ENCODE peak calls at places on chromosomes 6 and 20, in six cellular contexts. One of them, this sample, is unnamed.
A peak's percentile ranks its signal among the peaks of the same experiment; 100 is the strongest.

GRCh38 chr6:103273048-103273447 is 1586.7 kb downstream of the HACE1 start:
- DNase-seq in K562: no peak
- DNase-seq in H1: no peak
- DNase-seq in A549: peak; percentile 22
- DNase-seq in endothelial cell of umbilical vein: no peak
- DNase-seq in HepG2: peak; percentile 5
- DNase-seq in this sample: no peak

GRCh38 chr6:50353603-50354002 is 303.9 kb upstream of the DEFB112 start:
- DNase-seq in K562: no peak
- DNase-seq in H1: no peak
- DNase-seq in A549: no peak
- DNase-seq in endothelial cell of umbilical vein: no peak
- DNase-seq in HepG2: no peak
- DNase-seq in this sample: peak; percentile 23

GRCh38 chr6:82786251-82786650 is 279.4 kb downstream of the UBE3D start:
- DNase-seq in K562: no peak
- DNase-seq in H1: no peak
- DNase-seq in A549: no peak
- DNase-seq in endothelial cell of umbilical vein: no peak
- DNase-seq in HepG2: no peak
- DNase-seq in this sample: no peak

GRCh38 chr20:59813948-59814834 is 119.2 kb downstream of the SYCP2 start:
- DNase-seq in K562: no peak
- DNase-seq in H1: peak; percentile 40
- DNase-seq in A549: no peak
- DNase-seq in endothelial cell of umbilical vein: no peak
- DNase-seq in HepG2: no peak
- DNase-seq in this sample: no peak

GRCh38 chr6:145623231-145623630 is 112.1 kb downstream of the EPM2A start:
- DNase-seq in K562: no peak
- DNase-seq in H1: no peak
- DNase-seq in A549: no peak
- DNase-seq in endothelial cell of umbilical vein: no peak
- DNase-seq in HepG2: no peak
- DNase-seq in this sample: no peak

GRCh38 chr20:24943196-24943595 is 5.9 kb upstream of the CST7 start:
- DNase-seq in K562: no peak
- DNase-seq in H1: peak; percentile 14
- DNase-seq in A549: no peak
- DNase-seq in endothelial cell of umbilical vein: no peak
- DNase-seq in HepG2: no peak
- DNase-seq in this sample: no peak

GRCh38 chr6:118808794-118809668 is 84.9 kb upstream of the ASF1A start:
- DNase-seq in K562: peak; percentile 14
- DNase-seq in H1: no peak
- DNase-seq in A549: no peak
- DNase-seq in endothelial cell of umbilical vein: no peak
- DNase-seq in HepG2: no peak
- DNase-seq in this sample: no peak

GRCh38 chr20:39048000-39048696 is 86.0 kb downstream of the DHX35 start:
- DNase-seq in K562: peak; percentile 88
- DNase-seq in H1: peak; percentile 82
- DNase-seq in A549: peak; percentile 73
- DNase-seq in endothelial cell of umbilical vein: peak; percentile 79
- DNase-seq in HepG2: peak; percentile 80
- DNase-seq in this sample: peak; percentile 82

GRCh38 chr6:18823782-18824386 is 436.7 kb downstream of the RNF144B start:
- DNase-seq in K562: peak; percentile 84
- DNase-seq in H1: peak; percentile 90
- DNase-seq in A549: peak; percentile 72
- DNase-seq in endothelial cell of umbilical vein: peak; percentile 7
- DNase-seq in HepG2: peak; percentile 33
- DNase-seq in this sample: peak; percentile 87

GRCh38 chr20:59669451-59669850 is 65.1 kb downstream of the PHACTR3 start:
- DNase-seq in K562: no peak
- DNase-seq in H1: no peak
- DNase-seq in A549: no peak
- DNase-seq in endothelial cell of umbilical vein: no peak
- DNase-seq in HepG2: no peak
- DNase-seq in this sample: no peak

GRCh38 chr6:69578366-69578890 is 218.4 kb downstream of the LMBRD1 start:
- DNase-seq in K562: no peak
- DNase-seq in H1: no peak
- DNase-seq in A549: no peak
- DNase-seq in endothelial cell of umbilical vein: no peak
- DNase-seq in HepG2: no peak
- DNase-seq in this sample: no peak

GRCh38 chr20:36959242-36959641 is 7.7 kb upstream of the SAMHD1 start:
- DNase-seq in K562: no peak
- DNase-seq in H1: no peak
- DNase-seq in A549: no peak
- DNase-seq in endothelial cell of umbilical vein: no peak
- DNase-seq in HepG2: no peak
- DNase-seq in this sample: no peak

GRCh38 chr6:52022675-52023074 is 64.7 kb downstream of the PKHD1 start:
- DNase-seq in K562: no peak
- DNase-seq in H1: no peak
- DNase-seq in A549: no peak
- DNase-seq in endothelial cell of umbilical vein: no peak
- DNase-seq in HepG2: no peak
- DNase-seq in this sample: no peak

GRCh38 chr6:15389079-15389758 is 143.3 kb downstream of the JARID2 start:
- DNase-seq in K562: no peak
- DNase-seq in H1: no peak
- DNase-seq in A549: no peak
- DNase-seq in endothelial cell of umbilical vein: no peak
- DNase-seq in HepG2: no peak
- DNase-seq in this sample: no peak

GRCh38 chr6:52839124-52840055 is 1.2 kb downstream of the GSTA5 start:
- DNase-seq in K562: peak; percentile 72
- DNase-seq in H1: peak; percentile 82
- DNase-seq in A549: peak; percentile 76
- DNase-seq in endothelial cell of umbilical vein: peak; percentile 65
- DNase-seq in HepG2: peak; percentile 79
- DNase-seq in this sample: peak; percentile 80

GRCh38 chr6:125269328-125269985 is 32.3 kb downstream of the HDDC2 start:
- DNase-seq in K562: no peak
- DNase-seq in H1: no peak
- DNase-seq in A549: no peak
- DNase-seq in endothelial cell of umbilical vein: no peak
- DNase-seq in HepG2: no peak
- DNase-seq in this sample: no peak

GRCh38 chr6:131159578-131159977 is 24.3 kb downstream of the AKAP7 start:
- DNase-seq in K562: no peak
- DNase-seq in H1: no peak
- DNase-seq in A549: no peak
- DNase-seq in endothelial cell of umbilical vein: no peak
- DNase-seq in HepG2: no peak
- DNase-seq in this sample: no peak

GRCh38 chr20:24779166-24779565 is 169.9 kb upstream of the CST7 start:
- DNase-seq in K562: no peak
- DNase-seq in H1: no peak
- DNase-seq in A549: no peak
- DNase-seq in endothelial cell of umbilical vein: no peak
- DNase-seq in HepG2: no peak
- DNase-seq in this sample: no peak

GRCh38 chr20:64142546-64142945 is 21.7 kb upstream of the MYT1 start:
- DNase-seq in K562: no peak
- DNase-seq in H1: peak; percentile 40
- DNase-seq in A549: no peak
- DNase-seq in endothelial cell of umbilical vein: peak; percentile 9
- DNase-seq in HepG2: no peak
- DNase-seq in this sample: peak; percentile 6

GRCh38 chr6:146367061-146367460 is 176.6 kb upstream of the RAB32 start:
- DNase-seq in K562: no peak
- DNase-seq in H1: no peak
- DNase-seq in A549: no peak
- DNase-seq in endothelial cell of umbilical vein: no peak
- DNase-seq in HepG2: no peak
- DNase-seq in this sample: no peak

GRCh38 chr6:23213193-23213592 is 643.8 kb downstream of the HDGFL1 start:
- DNase-seq in K562: no peak
- DNase-seq in H1: no peak
- DNase-seq in A549: no peak
- DNase-seq in endothelial cell of umbilical vein: no peak
- DNase-seq in HepG2: no peak
- DNase-seq in this sample: no peak

GRCh38 chr6:32088487-32089049 is 20.6 kb downstream of the TNXB start:
- DNase-seq in K562: no peak
- DNase-seq in H1: no peak
- DNase-seq in A549: no peak
- DNase-seq in endothelial cell of umbilical vein: no peak
- DNase-seq in HepG2: no peak
- DNase-seq in this sample: no peak

GRCh38 chr6:27687154-27688013 is 214.5 kb upstream of the ZNF184 start:
- DNase-seq in K562: peak; percentile 97
- DNase-seq in H1: peak; percentile 95
- DNase-seq in A549: peak; percentile 89
- DNase-seq in endothelial cell of umbilical vein: peak; percentile 75
- DNase-seq in HepG2: peak; percentile 79
- DNase-seq in this sample: peak; percentile 95

GRCh38 chr6:111871725-111872520 is 1.3 kb downstream of the FYN start:
- DNase-seq in K562: peak; percentile 84
- DNase-seq in H1: peak; percentile 66
- DNase-seq in A549: no peak
- DNase-seq in endothelial cell of umbilical vein: peak; percentile 60
- DNase-seq in HepG2: peak; percentile 41
- DNase-seq in this sample: no peak

GRCh38 chr6:17904491-17905120 is 82.8 kb downstream of the KIF13A start:
- DNase-seq in K562: no peak
- DNase-seq in H1: no peak
- DNase-seq in A549: no peak
- DNase-seq in endothelial cell of umbilical vein: no peak
- DNase-seq in HepG2: no peak
- DNase-seq in this sample: no peak

GRCh38 chr6:170231496-170232185 is 59.2 kb downstream of the DLL1 start:
- DNase-seq in K562: no peak
- DNase-seq in H1: no peak
- DNase-seq in A549: no peak
- DNase-seq in endothelial cell of umbilical vein: no peak
- DNase-seq in HepG2: no peak
- DNase-seq in this sample: no peak
- TF ChIP-seq JUN in K562: no peak
- TF ChIP-seq JUN in H1: no peak
- TF ChIP-seq JUN in A549: no peak
- TF ChIP-seq JUN in endothelial cell of umbilical vein: no peak
- TF ChIP-seq JUN in HepG2: no peak
- TF ChIP-seq JUN in this sample: no peak

GRCh38 chr20:53794529-53795115 is 201.0 kb upstream of the ZNF217 start:
- DNase-seq in K562: no peak
- DNase-seq in H1: no peak
- DNase-seq in A549: no peak
- DNase-seq in endothelial cell of umbilical vein: no peak
- DNase-seq in HepG2: no peak
- DNase-seq in this sample: no peak

GRCh38 chr20:53793783-53794383 is 200.2 kb upstream of the ZNF217 start:
- DNase-seq in K562: no peak
- DNase-seq in H1: no peak
- DNase-seq in A549: no peak
- DNase-seq in endothelial cell of umbilical vein: no peak
- DNase-seq in HepG2: no peak
- DNase-seq in this sample: no peak

GRCh38 chr20:53792946-53793536 is 199.4 kb upstream of the ZNF217 start:
- DNase-seq in K562: no peak
- DNase-seq in H1: no peak
- DNase-seq in A549: no peak
- DNase-seq in endothelial cell of umbilical vein: no peak
- DNase-seq in HepG2: no peak
- DNase-seq in this sample: no peak

GRCh38 chr20:53797085-53797484 is 203.4 kb upstream of the ZNF217 start:
- DNase-seq in K562: no peak
- DNase-seq in H1: no peak
- DNase-seq in A549: no peak
- DNase-seq in endothelial cell of umbilical vein: no peak
- DNase-seq in HepG2: no peak
- DNase-seq in this sample: no peak

DNA sequence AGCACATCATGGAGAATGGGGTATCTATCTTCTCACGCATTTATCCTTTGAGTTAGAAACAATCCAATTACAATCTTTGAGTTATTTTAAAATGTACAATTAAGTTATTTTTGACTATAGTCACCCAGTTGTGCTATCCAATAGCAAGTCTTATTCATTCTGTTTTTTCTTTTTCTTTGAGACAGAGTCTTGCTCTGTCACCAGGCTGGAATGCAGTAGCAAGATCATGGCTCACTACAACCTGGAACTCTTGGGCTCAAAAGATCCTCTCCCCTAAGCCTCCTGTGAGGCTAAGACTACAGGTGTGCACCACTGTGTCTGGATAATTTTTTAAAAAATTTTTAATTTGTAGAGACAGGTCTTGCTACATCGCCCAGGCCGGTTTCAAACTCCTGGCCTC is 201.5 kb upstream of the ZNF217 start:
- DNase-seq in K562: no peak
- DNase-seq in H1: no peak
- DNase-seq in A549: no peak
- DNase-seq in endothelial cell of umbilical vein: no peak
- DNase-seq in HepG2: no peak
- DNase-seq in this sample: no peak
- TF ChIP-seq JUN in K562: no peak
- TF ChIP-seq JUN in H1: no peak
- TF ChIP-seq JUN in A549: no peak
- TF ChIP-seq JUN in endothelial cell of umbilical vein: no peak
- TF ChIP-seq JUN in HepG2: no peak
- TF ChIP-seq JUN in this sample: no peak

GRCh38 chr6:109170333-109170732 is 75.0 kb downstream of the CEP57L1 start:
- DNase-seq in K562: no peak
- DNase-seq in H1: no peak
- DNase-seq in A549: no peak
- DNase-seq in endothelial cell of umbilical vein: no peak
- DNase-seq in HepG2: no peak
- DNase-seq in this sample: no peak

GRCh38 chr6:109178921-109179320 is 83.6 kb downstream of the CEP57L1 start:
- DNase-seq in K562: no peak
- DNase-seq in H1: no peak
- DNase-seq in A549: no peak
- DNase-seq in endothelial cell of umbilical vein: no peak
- DNase-seq in HepG2: no peak
- DNase-seq in this sample: no peak

GRCh38 chr6:109179507-109179906 is 84.2 kb downstream of the CEP57L1 start:
- DNase-seq in K562: no peak
- DNase-seq in H1: no peak
- DNase-seq in A549: no peak
- DNase-seq in endothelial cell of umbilical vein: no peak
- DNase-seq in HepG2: no peak
- DNase-seq in this sample: no peak

GRCh38 chr6:109172096-109172495 is 76.8 kb downstream of the CEP57L1 start:
- DNase-seq in K562: no peak
- DNase-seq in H1: no peak
- DNase-seq in A549: no peak
- DNase-seq in endothelial cell of umbilical vein: no peak
- DNase-seq in HepG2: peak; percentile 24
- DNase-seq in this sample: no peak

GRCh38 chr6:109174911-109175310 is 79.6 kb downstream of the CEP57L1 start:
- DNase-seq in K562: no peak
- DNase-seq in H1: no peak
- DNase-seq in A549: no peak
- DNase-seq in endothelial cell of umbilical vein: no peak
- DNase-seq in HepG2: no peak
- DNase-seq in this sample: no peak
- TF ChIP-seq JUN in K562: no peak
- TF ChIP-seq JUN in H1: no peak
- TF ChIP-seq JUN in A549: no peak
- TF ChIP-seq JUN in endothelial cell of umbilical vein: no peak
- TF ChIP-seq JUN in HepG2: no peak
- TF ChIP-seq JUN in this sample: no peak

GRCh38 chr6:157143171-157143884 is 180.0 kb downstream of the TMEM242 start:
- DNase-seq in K562: no peak
- DNase-seq in H1: no peak
- DNase-seq in A549: no peak
- DNase-seq in endothelial cell of umbilical vein: peak; percentile 91
- DNase-seq in HepG2: no peak
- DNase-seq in this sample: no peak
- TF ChIP-seq JUN in K562: no peak
- TF ChIP-seq JUN in H1: no peak
- TF ChIP-seq JUN in A549: no peak
- TF ChIP-seq JUN in endothelial cell of umbilical vein: peak; percentile 52
- TF ChIP-seq JUN in HepG2: no peak
- TF ChIP-seq JUN in this sample: no peak